ENCODE peak calls at places on chromosomes 11 and 22, in nine cellular contexts. One of them, this sample, is unnamed.

GRCh38 chr11:66867425-66868040 is 10.7 kb downstream of the LRFN4 start:
- DNase-seq in mesothelial cell of epicardium: no peak
- DNase-seq in PC-9: no peak
- DNase-seq in PC-3: no peak
- DNase-seq in BJ: no peak
- DNase-seq in endothelial cell: no peak
- DNase-seq in progenitor cell of endocrine pancreas: no peak
- DNase-seq in heart right ventricle: no peak
- DNase-seq in adrenal gland: no peak
- DNase-seq in this sample: no peak

GRCh38 chr11:14852571-14853177 is 39.4 kb downstream of the CYP2R1 start:
- DNase-seq in mesothelial cell of epicardium: no peak
- DNase-seq in progenitor cell of endocrine pancreas: no peak
- DNase-seq in PC-9: no peak
- DNase-seq in BJ: no peak
- DNase-seq in PC-3: no peak
- DNase-seq in heart right ventricle: no peak
- DNase-seq in adrenal gland: no peak
- DNase-seq in endothelial cell: no peak
- DNase-seq in this sample: no peak

GRCh38 chr11:45805305-45806071 is 539 bp downstream of the SLC35C1 start:
- DNase-seq in mesothelial cell of epicardium: no peak
- DNase-seq in endothelial cell: peak
- DNase-seq in progenitor cell of endocrine pancreas: no peak
- DNase-seq in heart right ventricle: peak
- DNase-seq in PC-3: peak
- DNase-seq in adrenal gland: peak
- DNase-seq in PC-9: peak
- DNase-seq in BJ: no peak
- DNase-seq in this sample: no peak

GRCh38 chr11:78395597-78395996 is 22.0 kb downstream of the GAB2 start:
- DNase-seq in mesothelial cell of epicardium: no peak
- DNase-seq in progenitor cell of endocrine pancreas: no peak
- DNase-seq in BJ: no peak
- DNase-seq in endothelial cell: no peak
- DNase-seq in adrenal gland: no peak
- DNase-seq in PC-3: no peak
- DNase-seq in heart right ventricle: no peak
- DNase-seq in PC-9: no peak
- DNase-seq in this sample: no peak

GRCh38 chr22:30211124-30211820 is 35.3 kb downstream of the LIF start:
- DNase-seq in endothelial cell: no peak
- DNase-seq in adrenal gland: no peak
- DNase-seq in heart right ventricle: no peak
- DNase-seq in BJ: no peak
- DNase-seq in PC-9: no peak
- DNase-seq in mesothelial cell of epicardium: no peak
- DNase-seq in progenitor cell of endocrine pancreas: no peak
- DNase-seq in PC-3: no peak
- DNase-seq in this sample: no peak

GRCh38 chr11:47879259-47880184 is 31.4 kb upstream of the NUP160 start:
- DNase-seq in endothelial cell: no peak
- DNase-seq in BJ: no peak
- DNase-seq in PC-3: no peak
- DNase-seq in adrenal gland: no peak
- DNase-seq in progenitor cell of endocrine pancreas: no peak
- DNase-seq in heart right ventricle: no peak
- DNase-seq in mesothelial cell of epicardium: no peak
- DNase-seq in PC-9: no peak
- DNase-seq in this sample: no peak

GRCh38 chr22:19800761-19801244 is 40.2 kb downstream of the TBX1 start:
- DNase-seq in progenitor cell of endocrine pancreas: no peak
- DNase-seq in heart right ventricle: no peak
- DNase-seq in PC-3: no peak
- DNase-seq in BJ: no peak
- DNase-seq in adrenal gland: no peak
- DNase-seq in endothelial cell: peak
- DNase-seq in PC-9: no peak
- DNase-seq in mesothelial cell of epicardium: no peak
- DNase-seq in this sample: no peak

GRCh38 chr11:102421262-102421661 is 31.3 kb downstream of the TMEM123 start:
- DNase-seq in mesothelial cell of epicardium: no peak
- DNase-seq in progenitor cell of endocrine pancreas: no peak
- DNase-seq in PC-3: no peak
- DNase-seq in PC-9: no peak
- DNase-seq in heart right ventricle: no peak
- DNase-seq in endothelial cell: no peak
- DNase-seq in adrenal gland: no peak
- DNase-seq in BJ: no peak
- DNase-seq in this sample: no peak

GRCh38 chr11:83220279-83220678 is 26.8 kb downstream of the ANKRD42 start:
- DNase-seq in PC-3: peak
- DNase-seq in heart right ventricle: no peak
- DNase-seq in mesothelial cell of epicardium: no peak
- DNase-seq in BJ: no peak
- DNase-seq in progenitor cell of endocrine pancreas: no peak
- DNase-seq in adrenal gland: no peak
- DNase-seq in endothelial cell: no peak
- DNase-seq in PC-9: peak
- DNase-seq in this sample: no peak

GRCh38 chr22:48804811-48805301 is 1022.8 kb downstream of the BRD1 start:
- DNase-seq in PC-3: no peak
- DNase-seq in heart right ventricle: no peak
- DNase-seq in BJ: no peak
- DNase-seq in endothelial cell: no peak
- DNase-seq in mesothelial cell of epicardium: no peak
- DNase-seq in progenitor cell of endocrine pancreas: no peak
- DNase-seq in PC-9: no peak
- DNase-seq in adrenal gland: no peak
- DNase-seq in this sample: no peak

GRCh38 chr11:33655842-33656600 is 44.6 kb downstream of the C11orf91 start:
- DNase-seq in heart right ventricle: no peak
- DNase-seq in mesothelial cell of epicardium: no peak
- DNase-seq in progenitor cell of endocrine pancreas: no peak
- DNase-seq in adrenal gland: no peak
- DNase-seq in endothelial cell: no peak
- DNase-seq in PC-9: no peak
- DNase-seq in PC-3: no peak
- DNase-seq in BJ: no peak
- DNase-seq in this sample: no peak

GRCh38 chr11:79727221-79727620 is 286.4 kb upstream of the TENM4 start:
- DNase-seq in PC-9: no peak
- DNase-seq in progenitor cell of endocrine pancreas: no peak
- DNase-seq in mesothelial cell of epicardium: no peak
- DNase-seq in PC-3: no peak
- DNase-seq in BJ: no peak
- DNase-seq in adrenal gland: no peak
- DNase-seq in endothelial cell: no peak
- DNase-seq in heart right ventricle: no peak
- DNase-seq in this sample: no peak

GRCh38 chr11:61839742-61840141 is 11.6 kb downstream of the FADS2 start:
- DNase-seq in mesothelial cell of epicardium: no peak
- DNase-seq in PC-3: no peak
- DNase-seq in progenitor cell of endocrine pancreas: no peak
- DNase-seq in adrenal gland: no peak
- DNase-seq in heart right ventricle: no peak
- DNase-seq in BJ: no peak
- DNase-seq in endothelial cell: no peak
- DNase-seq in PC-9: no peak
- DNase-seq in this sample: no peak

GRCh38 chr22:49290286-49290685 is 537.4 kb downstream of the BRD1 start:
- DNase-seq in progenitor cell of endocrine pancreas: no peak
- DNase-seq in endothelial cell: no peak
- DNase-seq in PC-3: no peak
- DNase-seq in heart right ventricle: no peak
- DNase-seq in PC-9: no peak
- DNase-seq in mesothelial cell of epicardium: no peak
- DNase-seq in BJ: no peak
- DNase-seq in adrenal gland: no peak
- DNase-seq in this sample: no peak

GRCh38 chr11:43984519-43985385 is 42.3 kb downstream of the C11orf96 start:
- DNase-seq in heart right ventricle: peak
- DNase-seq in mesothelial cell of epicardium: no peak
- DNase-seq in BJ: no peak
- DNase-seq in PC-9: no peak
- DNase-seq in adrenal gland: peak
- DNase-seq in endothelial cell: no peak
- DNase-seq in progenitor cell of endocrine pancreas: no peak
- DNase-seq in PC-3: no peak
- DNase-seq in this sample: no peak

GRCh38 chr11:120974980-120975379 is 48.9 kb upstream of the TBCEL start:
- DNase-seq in progenitor cell of endocrine pancreas: no peak
- DNase-seq in PC-9: no peak
- DNase-seq in endothelial cell: no peak
- DNase-seq in mesothelial cell of epicardium: no peak
- DNase-seq in adrenal gland: no peak
- DNase-seq in BJ: no peak
- DNase-seq in heart right ventricle: no peak
- DNase-seq in PC-3: no peak
- DNase-seq in this sample: no peak

GRCh38 chr11:63478896-63479295 is 12.1 kb downstream of the PLAAT5 start:
- DNase-seq in PC-3: peak
- DNase-seq in PC-9: peak
- DNase-seq in BJ: peak
- DNase-seq in adrenal gland: peak
- DNase-seq in progenitor cell of endocrine pancreas: peak
- DNase-seq in heart right ventricle: peak
- DNase-seq in endothelial cell: peak
- DNase-seq in mesothelial cell of epicardium: no peak
- DNase-seq in this sample: peak
- TF ChIP-seq CTCF in PC-3: peak
- TF ChIP-seq CTCF in PC-9: peak
- TF ChIP-seq CTCF in BJ: peak
- TF ChIP-seq CTCF in adrenal gland: peak
- TF ChIP-seq CTCF in progenitor cell of endocrine pancreas: peak
- TF ChIP-seq CTCF in heart right ventricle: peak
- TF ChIP-seq CTCF in endothelial cell: peak
- TF ChIP-seq CTCF in mesothelial cell of epicardium: peak
- TF ChIP-seq CTCF in this sample: peak

DNA sequence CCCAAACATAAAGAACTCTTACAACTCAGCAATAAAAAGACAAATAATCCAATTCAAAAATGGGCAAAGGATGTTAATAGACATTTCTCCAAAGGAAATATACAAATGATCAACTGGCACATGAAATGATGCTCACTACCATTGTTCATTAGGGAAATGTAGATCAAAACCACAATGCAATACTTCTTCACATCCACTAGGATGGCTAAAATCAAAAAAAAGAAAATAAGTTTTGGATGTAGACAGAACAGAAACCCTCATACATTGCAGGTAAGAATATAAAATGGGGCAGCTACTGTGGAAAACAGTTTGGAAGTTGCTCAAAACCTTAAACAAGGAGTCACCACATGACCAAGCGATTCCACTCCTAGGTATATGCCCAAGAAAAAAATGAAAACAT is 16.3 kb downstream of the SIK3 start:
- DNase-seq in heart right ventricle: no peak
- DNase-seq in endothelial cell: no peak
- DNase-seq in BJ: no peak
- DNase-seq in PC-9: peak
- DNase-seq in mesothelial cell of epicardium: no peak
- DNase-seq in adrenal gland: no peak
- DNase-seq in PC-3: no peak
- DNase-seq in progenitor cell of endocrine pancreas: no peak
- DNase-seq in this sample: no peak
- TF ChIP-seq CTCF in heart right ventricle: no peak
- TF ChIP-seq CTCF in endothelial cell: peak
- TF ChIP-seq CTCF in BJ: no peak
- TF ChIP-seq CTCF in PC-9: peak
- TF ChIP-seq CTCF in mesothelial cell of epicardium: peak
- TF ChIP-seq CTCF in adrenal gland: no peak
- TF ChIP-seq CTCF in PC-3: peak
- TF ChIP-seq CTCF in progenitor cell of endocrine pancreas: peak
- TF ChIP-seq CTCF in this sample: no peak

GRCh38 chr11:28529046-28529445 is 420.9 kb downstream of the METTL15 start:
- DNase-seq in mesothelial cell of epicardium: no peak
- DNase-seq in BJ: no peak
- DNase-seq in PC-3: no peak
- DNase-seq in PC-9: no peak
- DNase-seq in endothelial cell: no peak
- DNase-seq in heart right ventricle: no peak
- DNase-seq in adrenal gland: no peak
- DNase-seq in progenitor cell of endocrine pancreas: no peak
- DNase-seq in this sample: no peak

GRCh38 chr11:28528217-28528616 is 420.0 kb downstream of the METTL15 start:
- DNase-seq in BJ: no peak
- DNase-seq in PC-9: no peak
- DNase-seq in endothelial cell: no peak
- DNase-seq in adrenal gland: no peak
- DNase-seq in heart right ventricle: no peak
- DNase-seq in PC-3: no peak
- DNase-seq in mesothelial cell of epicardium: no peak
- DNase-seq in progenitor cell of endocrine pancreas: no peak
- DNase-seq in this sample: no peak

GRCh38 chr11:28525636-28526405 is 417.6 kb downstream of the METTL15 start:
- DNase-seq in PC-3: no peak
- DNase-seq in endothelial cell: no peak
- DNase-seq in PC-9: no peak
- DNase-seq in heart right ventricle: no peak
- DNase-seq in mesothelial cell of epicardium: no peak
- DNase-seq in progenitor cell of endocrine pancreas: no peak
- DNase-seq in BJ: no peak
- DNase-seq in adrenal gland: no peak
- DNase-seq in this sample: no peak

GRCh38 chr11:28526406-28526751 is 418.2 kb downstream of the METTL15 start:
- DNase-seq in endothelial cell: no peak
- DNase-seq in heart right ventricle: no peak
- DNase-seq in mesothelial cell of epicardium: no peak
- DNase-seq in PC-9: no peak
- DNase-seq in adrenal gland: no peak
- DNase-seq in progenitor cell of endocrine pancreas: no peak
- DNase-seq in PC-3: no peak
- DNase-seq in BJ: no peak
- DNase-seq in this sample: no peak

GRCh38 chr11:28529540-28530410 is 421.6 kb downstream of the METTL15 start:
- DNase-seq in progenitor cell of endocrine pancreas: no peak
- DNase-seq in mesothelial cell of epicardium: no peak
- DNase-seq in PC-9: no peak
- DNase-seq in BJ: no peak
- DNase-seq in heart right ventricle: no peak
- DNase-seq in PC-3: peak
- DNase-seq in endothelial cell: peak
- DNase-seq in adrenal gland: no peak
- DNase-seq in this sample: no peak
- TF ChIP-seq CTCF in progenitor cell of endocrine pancreas: peak
- TF ChIP-seq CTCF in mesothelial cell of epicardium: peak
- TF ChIP-seq CTCF in PC-9: peak
- TF ChIP-seq CTCF in BJ: peak
- TF ChIP-seq CTCF in heart right ventricle: peak
- TF ChIP-seq CTCF in PC-3: peak
- TF ChIP-seq CTCF in endothelial cell: peak
- TF ChIP-seq CTCF in adrenal gland: peak
- TF ChIP-seq CTCF in this sample: no peak

GRCh38 chr11:97832451-97832850 is 1188.3 kb upstream of the CNTN5 start:
- DNase-seq in mesothelial cell of epicardium: no peak
- DNase-seq in heart right ventricle: no peak
- DNase-seq in BJ: no peak
- DNase-seq in adrenal gland: no peak
- DNase-seq in endothelial cell: no peak
- DNase-seq in PC-3: no peak
- DNase-seq in progenitor cell of endocrine pancreas: no peak
- DNase-seq in PC-9: no peak
- DNase-seq in this sample: no peak
- TF ChIP-seq CTCF in mesothelial cell of epicardium: no peak
- TF ChIP-seq CTCF in heart right ventricle: no peak
- TF ChIP-seq CTCF in BJ: no peak
- TF ChIP-seq CTCF in adrenal gland: no peak
- TF ChIP-seq CTCF in endothelial cell: no peak
- TF ChIP-seq CTCF in PC-3: no peak
- TF ChIP-seq CTCF in progenitor cell of endocrine pancreas: no peak
- TF ChIP-seq CTCF in PC-9: no peak
- TF ChIP-seq CTCF in this sample: no peak